ENCODE peak calls at places on chromosomes 4 and X, in five cellular contexts. One of them, this sample, is unnamed.

GRCh38 chr4:167100120-167100519 is 134.2 kb downstream of the SPOCK3 start:
- DNase-seq in transverse colon: no peak
- DNase-seq in Karpas-422: no peak
- DNase-seq in CD8-positive, alpha-beta T cell: no peak
- DNase-seq in CD4-positive, alpha-beta T cell: no peak
- DNase-seq in this sample: no peak

GRCh38 chr4:153622778-153623240 is 61.3 kb upstream of the TLR2 start:
- DNase-seq in transverse colon: no peak
- DNase-seq in Karpas-422: no peak
- DNase-seq in CD8-positive, alpha-beta T cell: no peak
- DNase-seq in CD4-positive, alpha-beta T cell: no peak
- DNase-seq in this sample: no peak

GRCh38 chr4:104860227-104861123 is 286.2 kb upstream of the TET2 start:
- DNase-seq in transverse colon: peak
- DNase-seq in Karpas-422: peak
- DNase-seq in CD8-positive, alpha-beta T cell: peak
- DNase-seq in CD4-positive, alpha-beta T cell: peak
- DNase-seq in this sample: peak

GRCh38 chr4:147578057-147578476 is 39.1 kb upstream of the TMEM184C start:
- DNase-seq in transverse colon: no peak
- DNase-seq in Karpas-422: no peak
- DNase-seq in CD8-positive, alpha-beta T cell: no peak
- DNase-seq in CD4-positive, alpha-beta T cell: no peak
- DNase-seq in this sample: no peak

GRCh38 chr4:1221155-1221870 is 27.6 kb downstream of the CTBP1 start:
- DNase-seq in transverse colon: no peak
- DNase-seq in Karpas-422: no peak
- DNase-seq in CD8-positive, alpha-beta T cell: no peak
- DNase-seq in CD4-positive, alpha-beta T cell: no peak
- DNase-seq in this sample: no peak

GRCh38 chr4:55347610-55348228 is 1.7 kb downstream of the SRD5A3 start:
- DNase-seq in transverse colon: no peak
- DNase-seq in Karpas-422: peak
- DNase-seq in CD8-positive, alpha-beta T cell: no peak
- DNase-seq in CD4-positive, alpha-beta T cell: no peak
- DNase-seq in this sample: no peak

GRCh38 chr4:108030332-108030731 is 40.6 kb downstream of the HADH start:
- DNase-seq in transverse colon: peak
- DNase-seq in Karpas-422: peak
- DNase-seq in CD8-positive, alpha-beta T cell: peak
- DNase-seq in CD4-positive, alpha-beta T cell: peak
- DNase-seq in this sample: peak

GRCh38 chrX:46235778-46236177 is 309.4 kb downstream of the ZNF674 start:
- DNase-seq in transverse colon: no peak
- DNase-seq in Karpas-422: no peak
- DNase-seq in CD8-positive, alpha-beta T cell: no peak
- DNase-seq in CD4-positive, alpha-beta T cell: no peak
- DNase-seq in this sample: no peak

GRCh38 chrX:19735244-19735643 is 152.2 kb downstream of the SH3KBP1 start:
- DNase-seq in transverse colon: no peak
- DNase-seq in Karpas-422: no peak
- DNase-seq in CD8-positive, alpha-beta T cell: no peak
- DNase-seq in CD4-positive, alpha-beta T cell: no peak
- DNase-seq in this sample: no peak

GRCh38 chr4:53478671-53479456 is 101.4 kb downstream of the FIP1L1 start:
- DNase-seq in transverse colon: no peak
- DNase-seq in Karpas-422: no peak
- DNase-seq in CD8-positive, alpha-beta T cell: no peak
- DNase-seq in CD4-positive, alpha-beta T cell: no peak
- DNase-seq in this sample: no peak

GRCh38 chrX:133897593-133898163 is 87.7 kb downstream of the GPC3 start:
- DNase-seq in transverse colon: no peak
- DNase-seq in Karpas-422: no peak
- DNase-seq in CD8-positive, alpha-beta T cell: no peak
- DNase-seq in CD4-positive, alpha-beta T cell: no peak
- DNase-seq in this sample: no peak

GRCh38 chr4:74545488-74545887 is 100.6 kb downstream of the AREG start:
- DNase-seq in transverse colon: no peak
- DNase-seq in Karpas-422: no peak
- DNase-seq in CD8-positive, alpha-beta T cell: no peak
- DNase-seq in CD4-positive, alpha-beta T cell: no peak
- DNase-seq in this sample: no peak
- H3K27ac ChIP-seq in transverse colon: peak
- H3K27ac ChIP-seq in Karpas-422: no peak
- H3K27ac ChIP-seq in CD8-positive, alpha-beta T cell: no peak
- H3K27ac ChIP-seq in CD4-positive, alpha-beta T cell: no peak
- H3K27ac ChIP-seq in this sample: no peak

DNA sequence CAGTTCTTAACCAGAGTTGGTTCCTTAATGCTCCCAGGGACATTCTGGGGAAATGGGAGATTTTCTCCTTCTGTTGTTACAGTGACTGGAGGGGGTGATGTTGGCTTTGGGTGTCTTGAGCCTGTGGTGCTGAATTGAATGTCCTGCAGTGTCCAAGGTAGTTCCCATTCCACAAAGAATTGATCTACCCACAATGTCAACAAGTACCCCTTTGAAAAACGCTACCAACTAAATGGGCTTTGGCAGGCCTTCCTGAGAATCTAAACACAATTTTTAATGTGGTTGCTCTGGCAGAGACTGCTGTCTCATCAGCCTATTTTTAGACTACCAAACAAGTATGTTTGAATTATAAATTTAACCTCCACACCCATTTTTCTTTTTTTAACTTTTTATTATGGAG is 69.4 kb downstream of the CCKAR start:
- DNase-seq in transverse colon: no peak
- DNase-seq in Karpas-422: no peak
- DNase-seq in CD8-positive, alpha-beta T cell: no peak
- DNase-seq in CD4-positive, alpha-beta T cell: no peak
- DNase-seq in this sample: no peak
- H3K27ac ChIP-seq in transverse colon: no peak
- H3K27ac ChIP-seq in Karpas-422: no peak
- H3K27ac ChIP-seq in CD8-positive, alpha-beta T cell: no peak
- H3K27ac ChIP-seq in CD4-positive, alpha-beta T cell: no peak
- H3K27ac ChIP-seq in this sample: no peak

DNA sequence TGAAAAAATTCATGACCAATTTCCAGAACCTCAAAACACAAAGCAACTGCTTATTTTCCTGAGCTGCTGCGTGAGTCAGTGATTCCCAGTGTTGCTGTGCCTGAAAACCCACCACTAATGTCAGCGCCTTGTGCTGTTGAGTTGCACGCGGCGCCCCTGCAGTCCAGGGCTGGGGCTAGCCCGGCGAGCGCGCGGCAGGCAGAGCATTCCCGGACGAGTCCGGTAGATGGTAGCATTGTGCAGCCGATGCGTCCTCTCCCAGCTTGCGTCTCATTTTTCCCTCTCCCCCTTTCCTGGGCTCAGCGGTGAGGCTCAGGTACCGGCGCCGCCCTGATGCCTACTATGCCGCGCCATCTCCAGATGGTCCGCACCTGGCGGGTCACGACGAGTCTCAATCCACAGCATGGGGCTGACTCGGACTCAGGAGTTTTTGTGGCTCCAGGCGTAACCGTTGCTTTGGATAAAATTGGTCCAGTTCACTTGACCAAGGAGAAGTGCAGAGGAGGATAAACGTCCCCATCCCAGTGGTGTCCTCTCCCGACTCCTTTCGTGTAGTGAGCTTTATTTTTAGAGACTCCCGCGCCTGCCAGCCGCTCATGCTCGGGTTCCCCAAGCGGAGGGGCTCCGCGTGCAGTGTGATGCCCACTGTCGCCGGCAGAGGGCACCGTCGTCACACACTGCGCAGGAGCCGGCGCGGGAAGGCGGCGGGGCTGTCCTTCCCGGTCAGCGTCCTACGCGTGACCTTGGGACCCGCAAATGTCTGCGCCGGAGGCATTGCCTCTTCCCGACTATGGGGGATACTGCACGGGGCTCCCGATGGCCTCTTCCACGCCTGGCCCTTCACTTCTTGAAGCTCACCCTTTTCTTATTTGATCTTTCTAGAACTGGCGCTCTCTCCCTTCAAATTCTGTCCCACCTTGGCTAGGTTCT is 53.6 kb upstream of the IGFBP7 start:
- DNase-seq in transverse colon: peak
- DNase-seq in Karpas-422: peak
- DNase-seq in CD8-positive, alpha-beta T cell: peak
- DNase-seq in CD4-positive, alpha-beta T cell: peak
- DNase-seq in this sample: peak
- H3K27ac ChIP-seq in transverse colon: peak
- H3K27ac ChIP-seq in Karpas-422: no peak
- H3K27ac ChIP-seq in CD8-positive, alpha-beta T cell: no peak
- H3K27ac ChIP-seq in CD4-positive, alpha-beta T cell: no peak
- H3K27ac ChIP-seq in this sample: peak

GRCh38 chrX:66014560-66014959 is 25.3 kb downstream of the VSIG4 start:
- DNase-seq in transverse colon: no peak
- DNase-seq in Karpas-422: no peak
- DNase-seq in CD8-positive, alpha-beta T cell: no peak
- DNase-seq in CD4-positive, alpha-beta T cell: no peak
- DNase-seq in this sample: no peak

GRCh38 chrX:66012094-66012534 is 27.8 kb downstream of the VSIG4 start:
- DNase-seq in transverse colon: peak
- DNase-seq in Karpas-422: no peak
- DNase-seq in CD8-positive, alpha-beta T cell: no peak
- DNase-seq in CD4-positive, alpha-beta T cell: no peak
- DNase-seq in this sample: no peak

GRCh38 chrX:66014084-66014483 is 25.8 kb downstream of the VSIG4 start:
- DNase-seq in transverse colon: no peak
- DNase-seq in Karpas-422: no peak
- DNase-seq in CD8-positive, alpha-beta T cell: no peak
- DNase-seq in CD4-positive, alpha-beta T cell: no peak
- DNase-seq in this sample: no peak

GRCh38 chrX:66015152-66015827 is 24.6 kb downstream of the VSIG4 start:
- DNase-seq in transverse colon: peak
- DNase-seq in Karpas-422: no peak
- DNase-seq in CD8-positive, alpha-beta T cell: no peak
- DNase-seq in CD4-positive, alpha-beta T cell: no peak
- DNase-seq in this sample: peak

GRCh38 chrX:66013195-66013816 is 26.6 kb downstream of the VSIG4 start:
- DNase-seq in transverse colon: no peak
- DNase-seq in Karpas-422: peak
- DNase-seq in CD8-positive, alpha-beta T cell: no peak
- DNase-seq in CD4-positive, alpha-beta T cell: no peak
- DNase-seq in this sample: no peak
- H3K27ac ChIP-seq in transverse colon: no peak
- H3K27ac ChIP-seq in Karpas-422: no peak
- H3K27ac ChIP-seq in CD8-positive, alpha-beta T cell: no peak
- H3K27ac ChIP-seq in CD4-positive, alpha-beta T cell: no peak
- H3K27ac ChIP-seq in this sample: no peak

DNA sequence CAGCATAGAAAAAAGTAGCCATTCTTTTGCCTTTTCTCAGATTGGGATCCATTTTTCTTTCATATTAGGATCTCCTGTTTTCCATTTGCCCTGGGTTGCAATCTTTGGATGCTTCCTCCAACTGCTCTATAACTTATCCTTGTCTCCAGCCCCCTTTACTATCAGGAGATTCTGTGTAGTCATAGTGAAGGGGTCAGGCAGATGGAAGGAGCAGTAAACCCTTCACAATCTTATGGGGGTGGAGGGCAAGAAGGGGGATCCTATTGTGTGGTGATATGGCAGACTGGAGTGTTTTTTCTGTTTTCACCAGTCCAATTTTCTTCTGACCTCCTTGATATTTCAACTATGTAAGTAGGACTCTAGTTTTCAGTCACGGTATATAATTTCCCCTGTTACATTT is 1.7 kb upstream of the SMIM9 start:
- DNase-seq in transverse colon: no peak
- DNase-seq in Karpas-422: no peak
- DNase-seq in CD8-positive, alpha-beta T cell: no peak
- DNase-seq in CD4-positive, alpha-beta T cell: no peak
- DNase-seq in this sample: no peak
- H3K27ac ChIP-seq in transverse colon: no peak
- H3K27ac ChIP-seq in Karpas-422: no peak
- H3K27ac ChIP-seq in CD8-positive, alpha-beta T cell: no peak
- H3K27ac ChIP-seq in CD4-positive, alpha-beta T cell: no peak
- H3K27ac ChIP-seq in this sample: no peak

GRCh38 chrX:1274786-1275185 is 6.2 kb downstream of the CSF2RA start:
- DNase-seq in transverse colon: no peak
- DNase-seq in Karpas-422: no peak
- DNase-seq in CD8-positive, alpha-beta T cell: no peak
- DNase-seq in CD4-positive, alpha-beta T cell: no peak
- DNase-seq in this sample: no peak
- H3K27ac ChIP-seq in transverse colon: no peak
- H3K27ac ChIP-seq in Karpas-422: no peak
- H3K27ac ChIP-seq in CD8-positive, alpha-beta T cell: no peak
- H3K27ac ChIP-seq in CD4-positive, alpha-beta T cell: no peak
- H3K27ac ChIP-seq in this sample: peak

DNA sequence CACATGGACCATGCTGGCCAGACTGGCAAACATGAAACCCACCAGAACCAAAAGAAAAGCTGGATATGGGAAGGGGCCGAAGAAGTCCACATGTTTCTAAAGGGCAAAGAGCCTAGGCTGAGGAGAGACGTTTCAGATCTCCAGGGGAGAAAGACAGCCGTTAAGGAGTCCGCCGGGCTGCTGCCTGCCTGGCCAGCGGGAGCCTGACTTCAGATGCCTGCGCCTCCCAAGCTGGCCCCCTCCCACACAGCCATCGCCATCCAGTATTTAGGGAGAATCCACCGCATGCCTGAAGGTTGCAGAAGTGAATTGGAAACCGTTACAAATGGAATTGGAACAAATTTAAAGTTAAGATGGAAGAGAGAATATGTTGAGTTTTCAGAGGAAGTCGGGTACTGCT is 2.9 kb downstream of the TBL1X start:
- DNase-seq in transverse colon: no peak
- DNase-seq in Karpas-422: no peak
- DNase-seq in CD8-positive, alpha-beta T cell: no peak
- DNase-seq in CD4-positive, alpha-beta T cell: no peak
- DNase-seq in this sample: no peak
- H3K27ac ChIP-seq in transverse colon: no peak
- H3K27ac ChIP-seq in Karpas-422: no peak
- H3K27ac ChIP-seq in CD8-positive, alpha-beta T cell: no peak
- H3K27ac ChIP-seq in CD4-positive, alpha-beta T cell: no peak
- H3K27ac ChIP-seq in this sample: no peak

DNA sequence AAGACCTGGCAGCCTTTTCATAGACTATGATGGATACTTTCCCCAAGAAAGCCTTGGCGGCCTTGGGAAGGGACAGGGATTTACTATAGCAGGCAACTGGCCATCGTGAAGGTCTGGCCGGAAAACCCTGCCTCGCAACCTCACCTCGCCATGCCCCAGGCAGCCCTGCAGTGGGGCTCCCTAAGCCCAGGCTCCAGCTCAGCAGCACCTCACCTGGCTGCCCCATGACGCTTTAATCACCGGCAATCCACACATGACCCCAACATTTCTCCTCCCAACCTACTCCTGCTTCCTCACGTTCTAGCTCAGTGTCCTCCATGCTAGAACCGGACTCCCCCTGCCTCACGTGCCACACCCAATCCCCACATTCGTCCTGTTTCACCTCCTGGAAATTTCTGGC is 82.4 kb downstream of the NSUN7 start:
- DNase-seq in transverse colon: no peak
- DNase-seq in Karpas-422: no peak
- DNase-seq in CD8-positive, alpha-beta T cell: no peak
- DNase-seq in CD4-positive, alpha-beta T cell: no peak
- DNase-seq in this sample: no peak
- H3K27ac ChIP-seq in transverse colon: no peak
- H3K27ac ChIP-seq in Karpas-422: no peak
- H3K27ac ChIP-seq in CD8-positive, alpha-beta T cell: no peak
- H3K27ac ChIP-seq in CD4-positive, alpha-beta T cell: no peak
- H3K27ac ChIP-seq in this sample: no peak

This sample was measured in heart left ventricle.